ENCODE peak calls at places on chromosomes 1 and 21, in eight cellular contexts. Z is brain microvascular endothelial cell, Q is tibial artery, T is transverse colon, P is cardiac muscle cell, J is K562, H is foreskin fibroblast, W is astrocyte. C is an unnamed sample.

GRCh38 chr1:58190614-58191013 is 355.9 kb downstream of the OMA1 start:
- DNase-seq in H (no peak), Q (no peak), W (no peak), Z (no peak), P (no peak), J (no peak), T (no peak), C (no peak)

GRCh38 chr1:53687886-53688285 is 51.1 kb downstream of the GLIS1 start:
- DNase-seq in Q (no peak), T (no peak), H (no peak), J (no peak), W (no peak), Z (peak), P (no peak), C (peak)

GRCh38 chr1:219549215-219549614 is 63.7 kb downstream of the ZC3H11B start:
- DNase-seq in W (no peak), J (no peak), T (no peak), P (no peak), Q (no peak), H (no peak), Z (no peak), C (peak)

GRCh38 chr1:226100436-226101347 is 38.2 kb downstream of the H3-3A start:
- DNase-seq in W (peak), J (no peak), Q (no peak), P (no peak), T (peak), Z (peak), H (no peak), C (peak)

GRCh38 chr1:3403388-3404179 is 50.9 kb upstream of the ARHGEF16 start:
- DNase-seq in Q (no peak), J (no peak), P (no peak), W (no peak), H (no peak), Z (no peak), T (no peak), C (no peak)

GRCh38 chr21:37808261-37808660 is 108.0 kb downstream of the KCNJ6 start:
- DNase-seq in H (no peak), Z (no peak), J (no peak), T (no peak), W (no peak), P (no peak), Q (no peak), C (no peak)

GRCh38 chr1:235583511-235584001 is 66.0 kb downstream of the GNG4 start:
- DNase-seq in T (no peak), J (no peak), Q (no peak), Z (no peak), W (no peak), P (no peak), H (no peak), C (no peak)

GRCh38 chr1:33014464-33015170 is 22.1 kb downstream of the AK2 start:
- DNase-seq in T (no peak), P (no peak), W (no peak), J (no peak), Q (no peak), H (no peak), Z (no peak), C (no peak)

GRCh38 chr21:16536661-16537359 is 807.0 kb downstream of the USP25 start:
- DNase-seq in T (no peak), Z (no peak), Q (no peak), J (no peak), W (peak), P (no peak), H (no peak), C (peak)

GRCh38 chr1:101200513-101200912 is 36.3 kb upstream of the S1PR1 start:
- DNase-seq in P (no peak), Q (no peak), W (peak), T (no peak), J (no peak), Z (peak), H (peak), C (peak)

GRCh38 chr1:41646186-41646585 is 161.7 kb upstream of the EDN2 start:
- DNase-seq in J (no peak), H (no peak), Z (no peak), W (no peak), T (no peak), P (no peak), Q (no peak), C (no peak)

GRCh38 chr1:6257541-6258069 is 3.3 kb downstream of the GPR153 start:
- DNase-seq in J (no peak), T (no peak), Z (no peak), W (no peak), Q (no peak), P (no peak), H (no peak), C (no peak)

GRCh38 chr1:197841158-197841557 is 61.3 kb upstream of the C1orf53 start:
- DNase-seq in T (no peak), J (no peak), Q (no peak), Z (no peak), W (no peak), H (no peak), P (no peak), C (no peak)

GRCh38 chr1:109542657-109543056 is 3.0 kb downstream of the GPR61 start:
- DNase-seq in W (no peak), J (no peak), T (no peak), Q (no peak), H (no peak), Z (no peak), P (no peak), C (no peak)

GRCh38 chr1:231549733-231550447 is 21.4 kb downstream of the TSNAX start:
- DNase-seq in Q (no peak), Z (no peak), J (no peak), W (no peak), P (no peak), H (no peak), T (no peak), C (no peak)

GRCh38 chr1:53557830-53558784 is 98.9 kb downstream of the DMRTB1 start:
- DNase-seq in H (no peak), Q (peak), T (peak), Z (no peak), J (no peak), P (no peak), W (no peak), C (no peak)

GRCh38 chr1:10687142-10687715 is 109.2 kb downstream of the CASZ1 start:
- DNase-seq in H (no peak), Q (no peak), W (no peak), J (no peak), T (peak), P (no peak), Z (no peak), C (no peak)

GRCh38 chr1:112698366-112699310 is 8.3 kb downstream of the RHOC start:
- DNase-seq in Z (no peak), P (peak), T (peak), Q (no peak), W (no peak), H (no peak), J (peak), C (no peak)

GRCh38 chr1:89781494-89782126 is 39.2 kb upstream of the LRRC8D start:
- DNase-seq in Z (no peak), Q (no peak), W (peak), H (no peak), T (no peak), P (no peak), J (no peak), C (no peak)

GRCh38 chr1:204366759-204367158 is 7.0 kb upstream of the PLEKHA6 start:
- DNase-seq in T (no peak), Z (no peak), W (no peak), H (no peak), P (peak), J (peak), Q (no peak), C (no peak)

GRCh38 chr1:209688746-209689234 is 13.6 kb downstream of the G0S2 start:
- DNase-seq in H (no peak), Q (no peak), J (no peak), Z (no peak), T (no peak), W (peak), P (no peak), C (peak)

GRCh38 chr1:156108664-156109241 is 5.8 kb upstream of the LMNA start:
- DNase-seq in H (no peak), T (no peak), J (no peak), W (no peak), Z (no peak), P (no peak), Q (no peak), C (no peak)

GRCh38 chr1:243343970-243344749 is 88.3 kb downstream of the SDCCAG8 start:
- DNase-seq in P (peak), Z (no peak), T (no peak), J (peak), Q (no peak), H (no peak), W (peak), C (peak)

GRCh38 chr1:160826546-160826945 is 30.6 kb downstream of the LY9 start:
- DNase-seq in W (peak), T (no peak), Z (no peak), H (no peak), Q (no peak), J (no peak), P (no peak), C (no peak)

GRCh38 chr1:184941094-184941733 is 33.1 kb downstream of the NIBAN1 start:
- DNase-seq in J (no peak), W (no peak), H (no peak), Z (no peak), T (no peak), P (no peak), Q (no peak), C (no peak)

GRCh38 chr1:67044631-67045270 is 9.2 kb downstream of the SLC35D1 start:
- DNase-seq in Q (no peak), T (no peak), P (no peak), Z (no peak), J (no peak), W (no peak), H (no peak), C (no peak)

GRCh38 chr1:156081174-156082110 is 823 bp downstream of the MEX3A start:
- DNase-seq in Q (no peak), P (peak), W (no peak), J (peak), T (no peak), Z (no peak), H (no peak), C (no peak)

GRCh38 chr1:46687095-46687659 is 15.5 kb downstream of the TEX38 start:
- DNase-seq in W (peak), T (peak), H (no peak), Q (peak), Z (no peak), J (no peak), P (no peak), C (peak)

DNA sequence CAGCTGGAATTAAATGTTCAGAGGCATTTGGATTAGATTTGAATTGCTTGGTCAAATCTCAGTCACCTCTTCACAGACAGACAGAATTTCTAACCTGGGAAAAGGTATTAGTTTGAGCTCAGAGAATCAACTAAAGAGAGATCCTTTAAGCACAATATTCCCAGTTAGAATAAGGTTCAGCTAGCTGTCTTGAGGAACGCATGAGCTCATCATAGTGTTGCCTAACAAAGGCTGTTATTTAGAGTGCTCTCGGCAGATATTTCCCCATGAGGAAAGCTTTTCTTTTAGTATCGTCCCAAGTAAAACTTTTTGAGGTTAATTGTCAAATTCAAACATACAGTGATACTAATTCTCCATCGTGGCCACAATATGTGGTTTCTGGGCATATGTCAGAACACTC is 269.9 kb downstream of the HLX start:
- DNase-seq in W (no peak), T (no peak), Q (no peak), P (no peak), Z (no peak), H (no peak), J (no peak), C (peak)
- H3K4me3 ChIP-seq in W (no peak), T (no peak), Q (no peak), P (no peak), Z (no peak), H (no peak), J (no peak), C (no peak)

DNA sequence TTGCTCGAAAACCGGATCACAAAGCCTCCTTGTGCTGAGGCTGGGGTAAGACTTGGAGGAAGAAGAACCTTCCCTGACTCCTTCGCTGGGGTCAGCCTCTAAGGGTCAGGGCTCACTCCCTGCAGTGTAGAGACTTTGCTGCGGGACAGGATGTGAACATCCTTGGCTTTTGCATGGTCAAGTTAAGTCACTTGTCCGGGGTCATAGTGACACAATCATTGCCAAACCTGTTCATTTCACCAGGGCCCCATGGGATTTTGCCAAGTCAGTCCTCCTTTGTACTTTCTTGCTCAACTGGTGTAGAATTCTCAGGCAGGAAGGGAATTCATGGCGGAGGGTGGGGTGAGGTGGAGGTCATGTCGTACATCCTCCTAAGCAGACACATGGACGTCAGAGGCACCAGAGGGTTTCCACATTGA is 24.7 kb upstream of the IL10 start:
- DNase-seq in W (no peak), J (no peak), H (no peak), Q (no peak), Z (no peak), P (no peak), T (no peak), C (no peak)
- TF ChIP-seq CTCF in W (no peak), J (no peak), H (no peak), Q (no peak), Z (no peak), P (no peak), T (no peak), C (no peak)

DNA sequence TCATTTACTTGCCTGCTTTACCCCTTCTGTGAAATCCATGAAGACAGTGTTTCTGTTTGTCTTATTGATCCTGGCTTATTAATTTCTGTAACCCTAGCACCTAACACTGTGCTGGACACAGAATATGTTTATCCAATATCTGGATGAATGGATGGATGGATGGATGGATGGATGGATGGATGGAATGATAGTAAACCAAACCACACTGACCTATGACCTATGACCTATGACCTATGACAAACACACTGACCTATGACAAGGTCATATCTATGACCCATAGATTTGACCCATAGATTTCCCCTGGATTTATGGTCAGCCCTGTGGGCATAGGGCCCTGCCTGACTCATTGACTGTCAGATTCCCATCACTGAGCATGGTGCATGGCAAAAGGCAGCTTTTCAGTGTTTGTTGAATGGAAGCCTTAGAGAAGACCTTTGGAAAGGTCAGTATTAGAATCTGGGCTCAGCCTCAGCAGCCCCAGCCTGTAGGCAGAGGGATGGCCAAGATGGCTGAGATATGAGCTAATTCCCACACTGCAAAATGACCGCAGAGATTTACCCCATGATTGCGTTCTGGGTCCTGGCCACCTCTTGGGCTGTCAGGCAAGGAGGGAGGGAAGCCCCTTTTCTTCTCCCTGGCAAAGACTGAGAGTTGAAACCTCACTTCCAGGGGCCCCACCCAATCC is 24.6 kb downstream of the IGSF21 start:
- DNase-seq in Q (no peak), T (no peak), H (no peak), P (no peak), J (no peak), Z (no peak), W (no peak), C (no peak)
- H3K4me3 ChIP-seq in Q (no peak), T (no peak), H (no peak), P (no peak), J (no peak), Z (no peak), W (no peak), C (no peak)

GRCh38 chr1:229376521-229376920 is 33.7 kb upstream of the CCSAP start:
- DNase-seq in H (no peak), W (no peak), Z (no peak), Q (peak), T (no peak), J (no peak), P (no peak), C (no peak)

GRCh38 chr1:229377429-229377828 is 34.6 kb upstream of the CCSAP start:
- DNase-seq in J (no peak), H (no peak), T (no peak), Q (peak), Z (no peak), P (no peak), W (no peak), C (no peak)

GRCh38 chr1:229379901-229380300 is 37.1 kb upstream of the CCSAP start:
- DNase-seq in J (no peak), Q (peak), T (no peak), H (peak), W (no peak), Z (no peak), P (no peak), C (no peak)

GRCh38 chr1:229380514-229381160 is 37.8 kb upstream of the CCSAP start:
- DNase-seq in W (no peak), T (no peak), H (no peak), J (no peak), P (no peak), Q (peak), Z (no peak), C (no peak)

DNA sequence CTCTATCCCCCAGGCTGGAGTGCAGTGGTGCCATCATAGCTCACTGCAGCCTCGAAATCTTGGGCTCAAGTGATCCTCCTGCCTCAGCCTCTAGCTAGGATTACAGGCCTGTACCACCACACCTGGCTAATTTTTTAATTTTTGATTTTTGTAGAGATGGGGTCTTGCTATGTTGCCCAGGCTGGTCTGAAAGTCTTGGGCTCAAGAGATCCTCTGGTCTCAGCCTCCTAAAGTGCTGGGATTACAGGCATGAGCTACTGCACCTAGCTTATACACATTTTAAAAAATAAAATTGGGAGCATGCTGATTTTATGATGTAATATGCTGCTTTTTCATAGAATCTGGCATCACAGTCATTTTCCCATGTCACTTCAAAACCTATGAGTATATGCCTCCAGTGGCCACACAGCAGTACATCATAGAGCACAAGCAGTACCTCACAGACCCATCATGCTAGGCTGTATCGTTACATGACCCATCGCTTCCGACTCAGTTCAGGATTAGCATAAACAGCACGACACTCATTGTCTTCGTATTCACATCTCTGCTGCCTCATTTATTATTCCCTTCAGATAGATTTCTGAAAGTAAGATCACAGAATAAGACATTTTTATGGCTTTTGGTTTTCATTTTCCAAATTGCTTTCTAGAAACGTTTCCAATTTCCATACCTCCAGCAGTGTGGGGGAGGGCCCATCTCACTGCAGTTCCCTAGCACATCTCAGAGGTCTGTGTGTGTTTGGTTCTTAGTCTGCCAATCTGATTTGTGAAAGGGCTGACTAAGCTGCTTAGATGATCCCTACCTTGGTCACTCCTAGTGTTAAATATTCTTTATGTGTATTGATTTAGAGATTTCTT is 36.0 kb upstream of the CCSAP start:
- DNase-seq in Q (peak), H (no peak), Z (no peak), W (no peak), P (no peak), J (peak), T (no peak), C (no peak)
- TF ChIP-seq CTCF in Q (no peak), H (no peak), Z (no peak), W (no peak), P (no peak), J (peak), T (no peak), C (no peak)

DNA sequence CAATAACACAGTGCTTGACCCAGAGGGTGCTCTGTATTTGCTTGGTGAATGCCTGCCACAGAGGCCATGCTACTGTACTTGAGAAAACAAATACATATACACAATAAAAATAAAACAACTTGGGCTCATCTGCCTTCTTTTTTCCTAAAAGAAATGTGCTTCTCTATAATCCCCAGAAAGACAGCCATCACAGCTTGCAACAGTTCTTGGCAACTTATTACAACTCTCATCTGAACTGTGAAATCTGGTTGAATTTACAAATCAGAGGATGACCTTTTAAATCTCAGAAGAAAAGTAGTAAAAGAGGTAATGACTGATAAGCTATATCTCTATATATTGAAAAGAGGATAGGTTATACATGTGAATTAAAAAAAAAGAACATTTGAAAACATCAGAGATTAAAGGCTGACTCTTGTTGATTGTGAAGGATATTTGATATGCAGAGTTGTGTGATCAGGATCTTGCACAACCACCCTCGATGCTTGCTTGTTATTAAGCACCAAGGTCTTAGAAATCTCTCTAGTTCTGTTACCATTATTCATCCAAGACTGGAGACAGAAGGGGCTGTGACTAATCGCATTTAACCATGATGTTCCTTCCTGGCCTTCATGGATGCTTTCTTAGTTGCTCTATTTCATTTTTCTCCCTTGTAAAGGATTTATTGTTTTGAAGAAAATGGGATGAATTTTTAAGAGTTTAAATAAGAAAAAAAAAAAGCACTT is 213.4 kb downstream of the APP start:
- DNase-seq in W (peak), H (peak), Z (peak), T (no peak), J (no peak), P (no peak), Q (no peak), C (peak)
- H3K4me3 ChIP-seq in W (no peak), H (no peak), Z (no peak), T (no peak), J (no peak), P (no peak), Q (no peak), C (no peak)

DNA sequence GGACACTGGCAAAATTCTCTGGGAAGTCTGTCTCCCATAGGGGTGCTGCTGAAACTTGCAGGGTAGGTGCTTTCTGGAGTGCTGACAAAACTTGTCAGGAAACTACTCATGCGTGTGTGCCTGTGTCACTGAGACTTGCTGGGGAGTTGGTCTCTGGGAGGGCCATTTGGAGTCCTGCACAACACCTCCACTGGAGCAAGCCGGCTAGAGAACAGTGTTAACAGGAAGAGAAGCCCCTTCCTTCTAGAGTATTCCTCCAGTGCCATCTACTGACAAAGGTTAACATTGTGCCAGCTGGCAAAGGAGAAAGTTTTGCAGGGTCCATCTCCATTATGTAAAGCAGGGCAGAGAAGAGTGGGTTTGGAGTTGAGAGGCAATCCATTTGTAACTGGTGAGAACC is 30.0 kb downstream of the ZMYM4 start:
- DNase-seq in J (no peak), H (peak), Q (no peak), Z (peak), T (no peak), P (peak), W (peak), C (peak)
- TF ChIP-seq CTCF in J (peak), H (peak), Q (peak), Z (peak), T (no peak), P (peak), W (peak), C (peak)

GRCh38 chr1:169692766-169693460 is 18.5 kb downstream of the SELL start:
- DNase-seq in T (no peak), W (no peak), H (no peak), Z (no peak), Q (no peak), P (no peak), J (no peak), C (no peak)
- H3K4me3 ChIP-seq in T (no peak), W (no peak), H (no peak), Z (no peak), Q (no peak), P (no peak), J (no peak), C (no peak)

C was measured in cardiac fibroblast.